ENCODE peak calls at places on chromosomes 12 and 14, in seven cellular contexts. I is B cell, Z is GM20000, S is IMR-90, X is fibroblast of mammary gland, O is fibroblast of lung, W is BE2C. V is an unnamed sample.

GRCh38 chr14:100825691-100826331 is at the start of gene MEG3:
- DNase-seq in I (no peak), Z (no peak), S (peak; percentile 82), X (peak; percentile 80), O (peak; percentile 89), W (peak; percentile 79), V (no peak)

GRCh38 chr12:29086325-29087271 is 62.5 kb upstream of the FAR2 start:
- DNase-seq in I (no peak), Z (no peak), S (no peak), X (no peak), O (no peak), W (no peak), V (no peak)

GRCh38 chr12:28938056-28938455 is 211.0 kb upstream of the FAR2 start:
- DNase-seq in I (no peak), Z (no peak), S (no peak), X (no peak), O (no peak), W (no peak), V (no peak)

GRCh38 chr14:93263416-93263815 is 56.4 kb downstream of the UBR7 start:
- DNase-seq in I (no peak), Z (no peak), S (peak; percentile 47), X (peak; percentile 40), O (peak; percentile 6), W (no peak), V (no peak)

GRCh38 chr12:64088431-64089349 is 133.4 kb downstream of the KICS2 start:
- DNase-seq in I (no peak), Z (no peak), S (peak; percentile 97), X (peak; percentile 97), O (peak; percentile 92), W (peak; percentile 77), V (no peak)

GRCh38 chr12:12474931-12475485 is 87.7 kb downstream of the DUSP16 start:
- DNase-seq in I (no peak), Z (peak; percentile 90), S (peak; percentile 43), X (peak; percentile 38), O (no peak), W (no peak), V (peak; percentile 87)

GRCh38 chr14:96582995-96583394 is 80.8 kb downstream of the PAPOLA start:
- DNase-seq in I (no peak), Z (no peak), S (no peak), X (no peak), O (no peak), W (no peak), V (peak; percentile 7)

GRCh38 chr12:2678416-2678815 is 116.4 kb upstream of the FKBP4 start:
- DNase-seq in I (no peak), Z (no peak), S (no peak), X (no peak), O (no peak), W (no peak), V (no peak)

GRCh38 chr12:19799216-19799615 is 359.9 kb downstream of the AEBP2 start:
- DNase-seq in I (no peak), Z (no peak), S (peak; percentile 51), X (no peak), O (no peak), W (no peak), V (no peak)

GRCh38 chr12:100953217-100953616 is 158.6 kb downstream of the ANO4 start:
- DNase-seq in I (no peak), Z (no peak), S (peak; percentile 15), X (no peak), O (peak; percentile 2), W (no peak), V (no peak)

GRCh38 chr14:89646971-89647370 is 229.9 kb upstream of the FOXN3 start:
- DNase-seq in I (no peak), Z (no peak), S (no peak), X (no peak), O (no peak), W (no peak), V (no peak)

GRCh38 chr14:96256420-96256819 is 410 bp downstream of the BDKRB1 start:
- DNase-seq in I (no peak), Z (no peak), S (peak; percentile 64), X (peak; percentile 72), O (peak; percentile 48), W (no peak), V (no peak)

GRCh38 chr12:9064201-9064814 is 51.4 kb downstream of the A2M start:
- DNase-seq in I (peak; percentile 49), Z (peak; percentile 74), S (peak; percentile 10), X (peak; percentile 44), O (peak; percentile 77), W (peak; percentile 35), V (peak; percentile 80)
- TF ChIP-seq CTCF in I (peak; percentile 27), Z (peak; percentile 17), S (peak; percentile 11), X (peak; percentile 37), O (no peak), W (peak; percentile 34), V (peak; percentile 68)

GRCh38 chr14:21825147-21825743 is 151.6 kb upstream of the OR4E1 start:
- DNase-seq in I (no peak), Z (peak; percentile 11), S (peak; percentile 4), X (peak; percentile 11), O (no peak), W (peak; percentile 33), V (peak; percentile 17)
- TF ChIP-seq CTCF in I (peak; percentile 41), Z (peak; percentile 24), S (peak; percentile 23), X (peak; percentile 30), O (no peak), W (peak; percentile 72), V (peak; percentile 25)

DNA sequence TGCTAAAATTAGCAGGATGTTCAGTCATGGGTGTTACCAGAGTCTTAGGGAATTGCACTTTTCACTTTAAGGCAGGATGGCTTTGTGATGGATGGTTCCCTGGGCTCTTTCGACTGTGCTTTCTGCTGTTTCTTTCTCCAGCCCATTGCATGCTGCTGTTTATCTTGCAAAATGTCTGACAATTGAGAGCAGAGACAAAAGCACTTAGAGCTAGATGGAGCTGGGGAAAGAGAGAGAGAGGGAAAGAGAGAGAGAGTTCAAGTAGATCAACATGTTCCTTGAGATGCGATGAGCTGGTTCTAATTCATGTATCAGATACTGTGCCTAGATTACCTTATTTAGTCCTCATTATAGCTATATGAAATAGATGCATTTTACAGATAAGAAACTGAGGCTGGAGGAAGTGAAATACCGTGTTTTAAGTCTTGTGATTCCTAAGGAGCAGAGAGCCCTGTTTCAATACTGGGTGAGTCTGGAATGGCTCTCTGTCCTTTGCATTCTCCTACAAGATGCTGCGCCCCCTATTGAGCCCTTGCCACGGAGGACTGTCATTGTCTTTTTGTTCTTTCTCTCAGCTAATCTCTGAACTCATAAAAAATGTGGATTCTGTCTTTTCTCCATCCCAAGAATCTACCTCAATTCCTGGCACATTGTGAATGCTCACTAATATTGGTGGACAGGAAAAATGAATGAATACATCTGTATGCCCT is 227.9 kb downstream of the ALG10B start:
- DNase-seq in I (no peak), Z (no peak), S (no peak), X (no peak), O (no peak), W (peak; percentile 39), V (no peak)
- TF ChIP-seq CTCF in I (no peak), Z (no peak), S (no peak), X (no peak), O (no peak), W (peak; percentile 67), V (peak; percentile 14)

DNA sequence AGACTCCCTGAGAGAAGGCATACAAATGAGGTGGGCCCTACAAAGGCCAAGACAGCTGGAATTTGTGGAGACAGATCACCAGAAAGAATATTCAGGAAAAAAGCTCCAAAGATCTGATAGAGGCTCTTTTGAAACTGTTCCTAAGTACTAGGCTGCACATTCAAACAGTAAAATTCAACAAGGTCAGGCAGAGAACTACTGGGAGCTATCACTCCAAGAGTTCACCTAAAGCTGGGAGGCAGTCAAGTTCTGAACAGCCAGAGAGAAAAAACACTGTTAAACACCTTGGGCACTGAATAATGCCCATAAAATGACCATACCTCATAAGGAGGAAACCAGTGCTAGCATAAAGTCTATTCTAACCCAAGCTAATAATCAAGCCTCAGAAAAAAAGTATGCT is 28.6 kb downstream of the MED13L start:
- DNase-seq in I (no peak), Z (no peak), S (no peak), X (no peak), O (no peak), W (no peak), V (no peak)
- TF ChIP-seq CTCF in I (no peak), Z (no peak), S (no peak), X (no peak), O (no peak), W (no peak), V (no peak)

GRCh38 chr12:26378721-26379120 is 183.3 kb downstream of the SSPN start:
- DNase-seq in I (no peak), Z (no peak), S (no peak), X (no peak), O (no peak), W (no peak), V (no peak)

GRCh38 chr12:26379777-26380467 is 184.5 kb downstream of the SSPN start:
- DNase-seq in I (no peak), Z (no peak), S (no peak), X (no peak), O (no peak), W (no peak), V (no peak)

DNA sequence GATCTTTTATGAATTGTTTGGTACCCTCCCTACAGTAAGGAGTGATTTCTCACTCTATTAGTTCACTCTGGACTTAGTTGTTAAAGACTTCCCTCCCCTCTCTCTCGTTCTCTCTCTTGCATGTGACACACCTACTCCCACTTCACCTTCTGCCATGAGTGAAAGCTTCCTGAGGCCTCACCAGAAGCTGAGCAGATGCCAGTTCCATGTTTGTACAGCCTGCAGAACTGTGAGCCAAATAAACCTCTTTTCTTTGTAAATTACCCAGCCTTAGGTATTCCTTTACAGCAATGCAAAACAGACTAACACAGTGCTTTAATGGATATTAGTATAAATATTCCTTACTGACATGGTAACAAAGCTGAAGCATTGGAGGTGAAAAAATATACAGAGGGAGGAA is 187.7 kb downstream of the SSPN start:
- DNase-seq in I (no peak), Z (no peak), S (no peak), X (no peak), O (no peak), W (no peak), V (no peak)
- TF ChIP-seq CTCF in I (no peak), Z (no peak), S (no peak), X (no peak), O (no peak), W (no peak), V (no peak)

DNA sequence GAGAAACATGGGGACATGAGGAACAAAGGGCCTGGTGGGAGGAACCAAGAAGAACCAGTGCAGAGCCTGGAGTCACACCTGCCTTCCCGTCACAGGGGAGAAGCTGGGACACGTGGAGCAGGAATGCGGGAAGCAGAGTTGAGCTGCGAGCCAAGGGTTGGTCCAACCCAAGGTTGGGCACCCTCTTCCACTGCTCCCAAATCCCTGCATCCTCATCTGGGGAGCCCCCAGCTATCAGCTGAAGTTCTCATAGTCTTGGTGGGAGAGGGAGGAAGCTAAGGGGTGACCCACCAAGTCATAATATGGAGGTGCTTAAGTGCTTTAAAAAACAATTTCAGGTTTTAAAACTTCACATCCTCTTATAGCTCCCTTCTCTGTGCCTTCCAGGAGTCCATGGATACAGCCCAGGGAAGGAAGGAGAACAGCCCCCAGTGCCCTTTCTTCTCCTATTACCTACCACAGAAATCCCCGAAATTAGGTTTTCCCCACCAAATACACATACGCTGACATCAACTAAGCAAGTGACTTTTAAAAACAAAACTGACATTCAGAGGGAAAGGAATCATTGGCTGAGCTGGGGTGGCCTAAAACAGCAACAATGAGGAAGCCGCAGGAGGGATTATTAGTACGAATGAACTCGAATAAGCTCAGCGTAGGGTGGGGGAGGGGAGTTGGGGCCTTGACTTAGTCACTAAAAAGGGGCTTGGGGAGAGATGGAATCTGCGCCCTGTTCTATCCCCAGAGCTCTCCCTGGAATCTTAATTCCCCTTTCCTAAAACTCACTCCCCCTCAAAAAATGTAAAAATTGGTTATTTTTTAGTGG is 4.5 kb downstream of the MYL6 start:
- DNase-seq in I (no peak), Z (no peak), S (no peak), X (no peak), O (no peak), W (no peak), V (no peak)
- TF ChIP-seq CTCF in I (no peak), Z (no peak), S (no peak), X (no peak), O (no peak), W (no peak), V (no peak)

V was measured in GM13976.